ENCODE peak calls at places on chromosomes 2 and 18, in four cellular contexts. W is fibroblast of mammary gland, D is mammary epithelial cell, I is amniotic stem cell. N is an unnamed sample.

GRCh38 chr2:7943446-7943845 is 738.4 kb upstream of the ID2 start:
- DNase-seq in W (no peak), D (no peak), I (no peak), N (no peak)

GRCh38 chr2:23367760-23368159 is 17.2 kb upstream of the KLHL29 start:
- DNase-seq in W (peak; percentile 57), D (peak; percentile 8), I (no peak), N (no peak)

GRCh38 chr2:101790856-101791255 is 93.3 kb downstream of the MAP4K4 start:
- DNase-seq in W (peak; percentile 96), D (no peak), I (no peak), N (no peak)

GRCh38 chr18:9835112-9835755 is 50.5 kb upstream of the TXNDC2 start:
- DNase-seq in W (no peak), D (peak; percentile 27), I (no peak), N (no peak)

GRCh38 chr2:195406886-195407603 is 250.0 kb upstream of the SLC39A10 start:
- DNase-seq in W (no peak), D (no peak), I (no peak), N (no peak)

GRCh38 chr18:51801515-51801914 is 538.5 kb upstream of the DCC start:
- DNase-seq in W (no peak), D (no peak), I (no peak), N (no peak)

GRCh38 chr2:196441527-196441926 is 198.0 kb upstream of the CCDC150 start:
- DNase-seq in W (no peak), D (no peak), I (no peak), N (no peak)

GRCh38 chr2:113276216-113276905 is 2.4 kb downstream of the PAX8 start:
- DNase-seq in W (no peak), D (no peak), I (no peak), N (no peak)

GRCh38 chr2:168935810-168936581 is 34.9 kb downstream of the G6PC2 start:
- DNase-seq in W (peak; percentile 88), D (peak; percentile 72), I (no peak), N (no peak)

GRCh38 chr18:70028084-70028483 is 80.4 kb upstream of the CD226 start:
- DNase-seq in W (no peak), D (no peak), I (no peak), N (no peak)

GRCh38 chr2:217858519-217859466 is 144.0 kb downstream of the TNS1 start:
- DNase-seq in W (peak; percentile 95), D (no peak), I (peak; percentile 91), N (peak; percentile 88)

GRCh38 chr18:22285299-22286140 is 116.1 kb downstream of the GATA6 start:
- DNase-seq in W (no peak), D (peak; percentile 60), I (no peak), N (no peak)

GRCh38 chr2:59390581-59390980 is 1149.5 kb upstream of the FANCL start:
- DNase-seq in W (no peak), D (no peak), I (no peak), N (no peak)

GRCh38 chr2:167054881-167055280 is 166.6 kb downstream of the XIRP2 start:
- DNase-seq in W (no peak), D (no peak), I (no peak), N (no peak)

GRCh38 chr2:223415071-223415470 is 187.1 kb downstream of the SCG2 start:
- DNase-seq in W (no peak), D (no peak), I (no peak), N (no peak)

GRCh38 chr2:219285348-219285685 is 6.2 kb downstream of the DNAJB2 start:
- DNase-seq in W (no peak), D (no peak), I (no peak), N (no peak)

GRCh38 chr2:20415511-20415918 is 31.4 kb upstream of the RHOB start:
- DNase-seq in W (peak; percentile 53), D (peak; percentile 87), I (no peak), N (no peak)

N was measured in left ventricle myocardium inferior.